ENCODE peak calls at places on chromosomes 3 and 15, in five cellular contexts. V is psoas muscle, H is adrenal gland, A is uterus, T is GM12878. Y is an unnamed sample.

GRCh38 chr3:88003115-88003755 is 55.6 kb downstream of the CGGBP1 start:
- DNase-seq in V (no peak), H (no peak), A (no peak), T (no peak), Y (no peak)

GRCh38 chr3:144773344-144773743 is 801.7 kb downstream of the DIPK2A start:
- DNase-seq in V (no peak), H (no peak), A (no peak), T (no peak), Y (no peak)

GRCh38 chr15:41894791-41895463 is 1.1 kb upstream of the SPTBN5 start:
- DNase-seq in V (peak), H (peak), A (peak), T (peak), Y (peak)

GRCh38 chr15:100190675-100191074 is 151.1 kb downstream of the ADAMTS17 start:
- DNase-seq in V (no peak), H (no peak), A (no peak), T (no peak), Y (no peak)

GRCh38 chr3:184110316-184110725 is 13.5 kb downstream of the HTR3E start:
- DNase-seq in V (no peak), H (peak), A (no peak), T (no peak), Y (no peak)

GRCh38 chr15:37102315-37103021 is 2.1 kb upstream of the MEIS2 start:
- DNase-seq in V (no peak), H (no peak), A (peak), T (no peak), Y (peak)

GRCh38 chr3:11391930-11392688 is 119.9 kb downstream of the ATG7 start:
- DNase-seq in V (no peak), H (no peak), A (no peak), T (no peak), Y (no peak)

GRCh38 chr3:128486692-128487537 is 6.1 kb downstream of the GATA2 start:
- DNase-seq in V (no peak), H (no peak), A (peak), T (no peak), Y (peak)

GRCh38 chr3:25420885-25421284 is 7.2 kb upstream of the RARB start:
- DNase-seq in V (no peak), H (no peak), A (no peak), T (no peak), Y (no peak)

GRCh38 chr15:51658664-51659063 is 22.6 kb upstream of the SCG3 start:
- DNase-seq in V (no peak), H (no peak), A (no peak), T (no peak), Y (no peak)

GRCh38 chr3:13579089-13579488 is 30.2 kb downstream of the FBLN2 start:
- DNase-seq in V (no peak), H (no peak), A (no peak), T (no peak), Y (no peak)

GRCh38 chr3:104685492-104685891 is 681.2 kb upstream of the ALCAM start:
- DNase-seq in V (no peak), H (no peak), A (no peak), T (no peak), Y (no peak)

GRCh38 chr3:149055575-149055974 is 30.8 kb downstream of the HLTF start:
- DNase-seq in V (no peak), H (no peak), A (no peak), T (no peak), Y (no peak)

GRCh38 chr15:52783929-52784798 is 6.0 kb downstream of the ONECUT1 start:
- DNase-seq in V (no peak), H (no peak), A (no peak), T (no peak), Y (no peak)

GRCh38 chr15:38169982-38170381 is 82.7 kb upstream of the SPRED1 start:
- DNase-seq in V (no peak), H (no peak), A (no peak), T (no peak), Y (no peak)

GRCh38 chr3:193943200-193943599 is 192.7 kb upstream of the HES1 start:
- DNase-seq in V (no peak), H (no peak), A (no peak), T (no peak), Y (no peak)

GRCh38 chr3:148957586-148957985 is 33.8 kb upstream of the GYG1 start:
- DNase-seq in V (no peak), H (no peak), A (no peak), T (no peak), Y (no peak)

GRCh38 chr3:21914451-21914850 is 163.4 kb upstream of the ZNF385D start:
- DNase-seq in V (no peak), H (no peak), A (no peak), T (no peak), Y (no peak)

GRCh38 chr3:53721187-53721946 is 124.9 kb downstream of the CHDH start:
- DNase-seq in V (no peak), H (no peak), A (no peak), T (no peak), Y (no peak)

GRCh38 chr15:65558336-65558735 is 28.1 kb downstream of the HACD3 start:
- DNase-seq in V (no peak), H (no peak), A (no peak), T (no peak), Y (no peak)

GRCh38 chr3:112038863-112039262 is 4.3 kb downstream of the TMPRSS7 start:
- DNase-seq in V (no peak), H (no peak), A (no peak), T (peak), Y (no peak)

GRCh38 chr15:45631831-45632230 is 3.0 kb upstream of the SQOR start:
- DNase-seq in V (no peak), H (no peak), A (no peak), T (no peak), Y (no peak)

GRCh38 chr3:186108106-186108940 is 566 bp downstream of the ETV5 start:
- DNase-seq in V (peak), H (no peak), A (no peak), T (no peak), Y (peak)

GRCh38 chr15:71296032-71296686 is 180.9 kb downstream of the THSD4 start:
- DNase-seq in V (no peak), H (no peak), A (no peak), T (no peak), Y (no peak)

GRCh38 chr3:14225421-14225820 is 46.8 kb downstream of the LSM3 start:
- DNase-seq in V (no peak), H (no peak), A (no peak), T (no peak), Y (no peak)

GRCh38 chr3:124972457-124972856 is 37.9 kb upstream of the MUC13 start:
- DNase-seq in V (no peak), H (no peak), A (no peak), T (no peak), Y (no peak)

GRCh38 chr15:63156086-63156707 is 1.1 kb downstream of the RPS27L start:
- DNase-seq in V (no peak), H (no peak), A (no peak), T (no peak), Y (no peak)

GRCh38 chr3:12750658-12751071 is 8.4 kb downstream of the TMEM40 start:
- DNase-seq in V (peak), H (no peak), A (peak), T (peak), Y (no peak)

GRCh38 chr15:65355173-65355982 is 22.4 kb downstream of the IGDCC3 start:
- DNase-seq in V (no peak), H (no peak), A (no peak), T (no peak), Y (no peak)

GRCh38 chr3:150376001-150376848 is 31.9 kb upstream of the TSC22D2 start:
- DNase-seq in V (no peak), H (no peak), A (peak), T (no peak), Y (no peak)

GRCh38 chr3:176078916-176079315 is 1118.4 kb downstream of the TBL1XR1 start:
- DNase-seq in V (no peak), H (no peak), A (no peak), T (no peak), Y (no peak)

GRCh38 chr3:134242649-134243637 is 7.7 kb downstream of the RYK start:
- DNase-seq in V (no peak), H (no peak), A (peak), T (no peak), Y (no peak)

GRCh38 chr3:188389711-188390346 is 235.9 kb downstream of the LPP start:
- DNase-seq in V (no peak), H (peak), A (no peak), T (no peak), Y (peak)

DNA sequence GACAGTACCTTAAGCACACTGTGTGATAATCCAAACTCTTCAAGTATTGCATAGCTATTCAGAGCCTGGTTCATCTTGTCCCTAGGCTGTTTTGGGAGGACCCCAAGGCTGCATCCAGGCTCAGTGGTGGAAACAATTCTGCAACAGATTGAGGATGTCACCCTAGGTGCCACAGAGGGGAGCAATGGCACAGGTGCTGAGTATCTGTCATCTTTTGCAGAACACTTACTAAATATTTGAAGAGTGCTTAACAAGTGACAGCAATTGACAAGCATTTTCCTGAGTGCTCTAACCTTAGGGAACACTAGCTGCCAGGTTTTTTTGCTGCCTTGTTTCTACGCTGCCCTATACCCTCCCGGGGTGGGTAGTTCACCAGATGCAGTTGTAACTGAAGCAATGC is 27.7 kb downstream of the STARD5 start:
- DNase-seq in V (no peak), H (no peak), A (no peak), T (no peak), Y (no peak)
- H3K4me3 ChIP-seq in V (no peak), H (no peak), A (no peak), T (peak), Y (no peak)

DNA sequence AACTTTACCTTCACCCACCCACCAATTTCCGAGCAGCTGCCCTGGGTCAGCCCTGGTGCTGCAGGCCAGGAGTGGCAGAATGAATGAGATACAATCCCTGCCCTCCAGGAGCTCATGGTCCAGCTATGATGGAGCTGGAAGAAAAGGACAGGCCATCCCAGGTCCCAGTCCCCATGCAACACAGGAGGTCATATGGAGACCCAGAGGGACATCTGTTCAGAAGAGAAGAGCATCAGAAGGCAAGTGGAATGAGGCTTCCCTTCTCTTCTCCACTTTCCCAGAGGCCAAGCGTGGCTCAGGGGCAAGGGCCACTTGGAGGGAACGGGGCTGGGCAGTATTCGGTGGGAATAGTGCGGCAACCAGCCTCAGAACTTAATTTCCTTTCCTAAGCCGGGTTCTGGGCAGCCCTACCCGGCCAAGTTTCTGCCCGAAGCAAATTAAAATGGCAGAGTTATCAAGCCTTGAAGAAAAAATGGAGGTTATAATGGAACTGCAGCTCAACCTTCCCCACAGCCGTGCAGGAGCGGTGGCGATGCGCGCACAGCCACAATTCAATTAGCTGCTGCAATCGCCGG is 35.9 kb downstream of the TLE3 start:
- DNase-seq in V (no peak), H (no peak), A (no peak), T (no peak), Y (no peak)
- H3K27ac ChIP-seq in V (peak), H (no peak), A (peak), T (no peak), Y (no peak)

DNA sequence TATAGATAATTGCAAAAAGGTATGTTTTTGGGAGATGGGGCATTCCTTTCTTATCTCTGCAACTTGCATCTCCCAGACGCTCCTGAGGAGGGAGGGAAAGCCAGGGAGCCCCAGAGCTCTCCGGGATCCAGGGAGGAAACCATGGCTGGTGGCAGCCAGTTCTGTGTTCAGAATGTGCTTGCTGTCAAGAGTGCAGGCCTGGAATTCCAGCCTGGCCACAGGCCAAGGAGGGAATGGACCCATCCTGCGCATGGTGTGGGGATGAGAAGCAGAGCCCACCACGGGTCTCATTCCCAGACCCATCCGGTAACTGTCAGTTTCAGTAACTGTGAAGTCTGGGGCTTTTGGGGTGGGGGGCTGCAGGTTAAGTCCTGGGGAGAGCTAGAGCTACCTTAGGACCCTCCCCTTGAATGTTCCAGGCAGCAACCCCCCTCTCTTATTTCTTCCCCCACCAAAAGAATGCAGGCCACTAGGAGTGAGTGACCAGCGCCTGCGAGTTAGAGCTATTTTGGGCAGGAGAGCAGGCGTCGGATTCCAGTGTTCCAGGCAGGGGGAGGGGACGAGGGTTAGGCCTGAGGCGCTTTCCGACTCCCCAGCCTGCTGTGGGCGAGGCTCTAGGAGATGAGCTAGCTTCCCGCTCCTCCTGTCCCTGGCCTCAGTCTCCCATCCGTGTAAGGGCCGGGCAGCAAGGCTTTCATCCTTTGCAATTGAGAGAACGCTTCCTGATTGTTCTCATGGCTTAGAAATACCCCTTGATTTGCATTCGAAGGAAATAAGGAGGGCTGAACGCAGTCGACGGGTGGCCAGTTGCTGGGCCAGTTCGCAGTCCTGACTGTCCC is 811 bp upstream of the DAG1 start:
- DNase-seq in V (peak), H (peak), A (peak), T (no peak), Y (peak)
- H3K4me3 ChIP-seq in V (peak), H (peak), A (peak), T (peak), Y (peak)

GRCh38 chr3:82085811-82086475 is 324.5 kb upstream of the GBE1 start:
- DNase-seq in V (no peak), H (no peak), A (no peak), T (no peak), Y (no peak)
- H3K27ac ChIP-seq in V (no peak), H (no peak), A (no peak), T (no peak), Y (no peak)

DNA sequence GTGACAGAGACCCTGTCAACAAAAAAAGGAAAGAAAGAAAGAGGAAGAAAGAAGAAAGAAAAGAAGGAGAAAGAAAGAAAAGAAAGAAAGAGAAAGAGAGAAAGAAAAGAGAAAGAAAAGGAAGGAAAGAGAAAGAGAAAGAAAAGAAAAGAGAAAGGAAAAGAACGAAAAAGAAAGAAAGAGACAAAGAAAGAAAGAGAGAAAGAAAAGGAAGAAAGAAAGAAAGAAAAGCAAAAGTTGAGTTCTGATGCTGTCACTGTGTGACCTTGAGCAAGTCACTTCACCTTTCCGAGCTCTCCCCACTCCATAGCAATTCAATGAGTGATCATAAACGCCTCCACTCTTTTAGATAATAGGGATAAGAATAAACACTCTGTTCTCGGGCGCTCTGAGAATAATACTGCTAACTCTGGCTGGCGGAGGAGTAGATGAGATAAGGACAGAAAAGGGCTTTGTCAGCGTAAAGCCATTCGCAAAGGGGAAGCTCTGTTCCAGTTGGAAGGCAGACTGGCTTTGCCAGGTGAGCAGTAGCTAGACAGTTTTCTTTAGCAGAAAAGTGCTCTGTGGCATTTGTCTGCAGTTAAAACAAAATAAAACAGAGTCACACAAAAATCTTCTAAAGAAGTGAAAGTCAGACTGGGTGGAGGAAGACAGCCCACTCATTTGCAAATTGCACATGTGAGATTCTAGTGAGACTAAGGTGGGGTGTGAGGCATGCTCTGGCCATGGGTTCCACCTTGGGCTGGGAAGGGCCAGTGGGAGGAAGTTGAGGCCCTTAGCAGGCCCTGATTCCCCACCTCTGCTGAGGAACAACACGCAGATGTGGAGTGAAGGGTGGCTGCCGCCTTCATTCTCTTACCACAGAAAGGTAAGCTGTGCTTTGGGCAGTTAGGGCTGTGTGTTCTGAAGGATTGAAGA is 9.6 kb upstream of the FLNB start:
- DNase-seq in V (no peak), H (no peak), A (peak), T (no peak), Y (no peak)
- H3K4me3 ChIP-seq in V (no peak), H (peak), A (no peak), T (peak), Y (no peak)

GRCh38 chr3:159619341-159619885 is 369.2 kb upstream of the IL12A start:
- DNase-seq in V (no peak), H (no peak), A (no peak), T (no peak), Y (no peak)
- H3K27ac ChIP-seq in V (no peak), H (no peak), A (no peak), T (no peak), Y (no peak)

Y was measured in right cardiac atrium.